ENCODE peak calls at places on chromosomes 11 and 22, in six cellular contexts. K is activated T-helper 1 cell treated with anti-CD3 and anti-CD28 coated beads, Interleukin-12 subunit alpha, Interleukin-12 subunit beta, Interleukin-2, Interleukin-4 antibody, amounts not matched to agents 30 ng/mL and 10 ng/mL and 1 ng/mL, durations not matched to agents 14 hours and 24 hours and 36 hours; M is T follicular helper cell; T is Calu3; X is amygdala; Y is NCI-H2227 treated with DMSO at 0.1 percent for 48 hours. J is an unnamed sample.
A peak's percentile ranks its signal among the peaks of the same experiment; 100 is the strongest.

GRCh38 chr22:50118557-50119168 is 28.9 kb downstream of the MOV10L1 start:
- DNase-seq in K (no peak), M (no peak), T (peak; percentile 27), X (no peak), Y (no peak), J (no peak)

GRCh38 chr11:117096140-117096972 is 1.9 kb downstream of the SIK3 start:
- DNase-seq in K (peak; percentile 40), M (peak; percentile 44), T (no peak), X (peak; percentile 24), Y (no peak), J (peak; percentile 71)

GRCh38 chr22:47001288-47001687 is 238.8 kb downstream of the TBC1D22A start:
- DNase-seq in K (no peak), M (no peak), T (no peak), X (no peak), Y (no peak), J (peak; percentile 60)

GRCh38 chr11:36257351-36257750 is 31.9 kb downstream of the COMMD9 start:
- DNase-seq in K (no peak), M (no peak), T (no peak), X (no peak), Y (no peak), J (no peak)

GRCh38 chr11:132650969-132651720 is 881.2 kb downstream of the OPCML start:
- DNase-seq in K (no peak), M (no peak), T (no peak), X (no peak), Y (no peak), J (no peak)

GRCh38 chr11:390175-390574 is 3.8 kb upstream of the PKP3 start:
- DNase-seq in K (no peak), M (no peak), T (no peak), X (no peak), Y (no peak), J (no peak)

GRCh38 chr11:65884716-65885092 is 3.6 kb downstream of the FIBP start:
- DNase-seq in K (peak; percentile 77), M (peak; percentile 75), T (peak; percentile 86), X (peak; percentile 67), Y (peak; percentile 65), J (peak; percentile 81)

GRCh38 chr11:31957674-31958073 is 133.2 kb upstream of the RCN1 start:
- DNase-seq in K (no peak), M (no peak), T (no peak), X (no peak), Y (no peak), J (no peak)

GRCh38 chr22:17117400-17117799 is 3.8 kb downstream of the TMEM121B start:
- DNase-seq in K (no peak), M (no peak), T (no peak), X (no peak), Y (no peak), J (no peak)

GRCh38 chr11:34176980-34177319 is 71.5 kb downstream of the NAT10 start:
- DNase-seq in K (no peak), M (no peak), T (no peak), X (no peak), Y (no peak), J (no peak)

GRCh38 chr11:47631473-47631872 is 10.9 kb downstream of the MTCH2 start:
- DNase-seq in K (no peak), M (no peak), T (no peak), X (no peak), Y (no peak), J (no peak)

GRCh38 chr11:69321877-69322350 is 28.0 kb downstream of the MYEOV start:
- DNase-seq in K (no peak), M (no peak), T (no peak), X (no peak), Y (no peak), J (no peak)

GRCh38 chr11:17915500-17916143 is 97.2 kb downstream of the SERGEF start:
- DNase-seq in K (no peak), M (no peak), T (no peak), X (no peak), Y (no peak), J (no peak)

GRCh38 chr22:35152316-35152715 is 86.4 kb downstream of the ISX start:
- DNase-seq in K (no peak), M (no peak), T (no peak), X (no peak), Y (no peak), J (no peak)

GRCh38 chr11:7449841-7450214 is 35.5 kb upstream of the OLFML1 start:
- DNase-seq in K (no peak), M (no peak), T (peak; percentile 11), X (no peak), Y (no peak), J (no peak)

GRCh38 chr11:80613630-80614029 is 1172.8 kb upstream of the TENM4 start:
- DNase-seq in K (no peak), M (no peak), T (no peak), X (no peak), Y (no peak), J (no peak)

GRCh38 chr11:42524534-42525227 is 787.1 kb upstream of the API5 start:
- DNase-seq in K (no peak), M (no peak), T (peak; percentile 57), X (peak; percentile 9), Y (no peak), J (peak; percentile 12)

GRCh38 chr11:69598147-69598546 is 42.8 kb upstream of the CCND1 start:
- DNase-seq in K (no peak), M (no peak), T (peak; percentile 34), X (no peak), Y (no peak), J (no peak)

GRCh38 chr11:36155770-36156485 is 133.3 kb downstream of the COMMD9 start:
- DNase-seq in K (no peak), M (no peak), T (no peak), X (peak; percentile 29), Y (peak; percentile 79), J (no peak)

GRCh38 chr22:35648066-35649025 is at the start of gene APOL6:
- DNase-seq in K (peak; percentile 71), M (peak; percentile 22), T (peak; percentile 37), X (no peak), Y (no peak), J (peak; percentile 48)

J was measured in GM19239.